ENCODE peak calls at places on chromosomes 13 and 19, in six cellular contexts. L is lower lobe of right lung, K is uterus, N is breast epithelium, H is tibial nerve, F is SK-N-SH. M is an unnamed sample.

GRCh38 chr19:19480688-19481087 is 34.7 kb downstream of the TSSK6 start:
- DNase-seq in L (no peak), K (no peak), N (no peak), H (no peak), F (no peak), M (no peak)

GRCh38 chr13:52848455-52849190 is at the start of gene PCDH8:
- DNase-seq in L (peak; percentile 47), K (no peak), N (no peak), H (peak; percentile 49), F (peak; percentile 93), M (peak; percentile 97)

GRCh38 chr19:48249502-48250014 is 6.2 kb downstream of the CARD8 start:
- DNase-seq in L (peak; percentile 75), K (no peak), N (no peak), H (peak; percentile 40), F (no peak), M (no peak)

GRCh38 chr13:104414771-104415170 is 1348.6 kb upstream of the SLC10A2 start:
- DNase-seq in L (no peak), K (no peak), N (no peak), H (no peak), F (no peak), M (no peak)

GRCh38 chr19:53123400-53123799 is 9.3 kb downstream of the ZNF415 start:
- DNase-seq in L (no peak), K (no peak), N (no peak), H (no peak), F (no peak), M (no peak)

GRCh38 chr13:91245283-91245682 is 102.2 kb upstream of the MIR17HG start:
- DNase-seq in L (no peak), K (no peak), N (no peak), H (no peak), F (no peak), M (no peak)

GRCh38 chr19:27742041-27742440 is 1470.9 kb downstream of the UQCRFS1 start:
- DNase-seq in L (no peak), K (no peak), N (no peak), H (no peak), F (no peak), M (peak; percentile 12)

GRCh38 chr13:44415815-44416214 is 42.2 kb downstream of the SERP2 start:
- DNase-seq in L (no peak), K (no peak), N (no peak), H (no peak), F (no peak), M (peak; percentile 65)

GRCh38 chr19:32877977-32878745 is 8.6 kb upstream of the SLC7A9 start:
- DNase-seq in L (no peak), K (no peak), N (no peak), H (no peak), F (no peak), M (no peak)

GRCh38 chr19:16814526-16815100 is 14.6 kb upstream of the SIN3B start:
- DNase-seq in L (no peak), K (no peak), N (no peak), H (no peak), F (no peak), M (no peak)

GRCh38 chr19:6135367-6135766 is at the start of gene ACSBG2:
- DNase-seq in L (no peak), K (no peak), N (no peak), H (no peak), F (no peak), M (no peak)
- H3K4me1 ChIP-seq in L (no peaks in the 10 kb centered on the region), K (no peaks in the 10 kb centered on the region), N (no peaks in the 10 kb centered on the region), H (no peaks in the 10 kb centered on the region), F (no peaks in the 10 kb centered on the region), M (no peaks in the 10 kb centered on the region)

DNA sequence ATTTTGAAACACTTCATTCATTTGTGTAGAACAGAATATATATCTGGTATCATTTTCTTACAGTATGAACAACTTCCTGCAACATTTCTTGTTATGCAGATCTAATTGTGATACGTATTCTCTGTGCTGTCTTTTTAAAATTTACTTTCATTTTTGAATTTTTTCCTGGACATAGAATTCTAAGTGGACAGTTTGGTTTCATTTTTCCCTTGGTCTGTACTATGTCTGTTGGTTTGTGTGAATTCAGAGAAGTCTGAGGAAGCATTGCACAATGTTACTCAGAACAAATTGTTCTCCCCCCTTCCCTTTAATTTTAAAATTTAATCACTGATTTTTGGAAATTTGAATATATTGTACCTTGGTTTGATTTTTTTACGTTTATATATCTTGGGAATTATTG is 352.5 kb upstream of the PCDH20 start:
- DNase-seq in L (no peak), K (no peak), N (no peak), H (no peak), F (no peak), M (no peak)
- H3K4me1 ChIP-seq in L (no peaks in the 10 kb centered on the region), K (no peaks in the 10 kb centered on the region), N (no peaks in the 10 kb centered on the region), H (no peaks in the 10 kb centered on the region), F (no peaks in the 10 kb centered on the region), M (peaks cover 6% of the 10 kb centered on the region)

DNA sequence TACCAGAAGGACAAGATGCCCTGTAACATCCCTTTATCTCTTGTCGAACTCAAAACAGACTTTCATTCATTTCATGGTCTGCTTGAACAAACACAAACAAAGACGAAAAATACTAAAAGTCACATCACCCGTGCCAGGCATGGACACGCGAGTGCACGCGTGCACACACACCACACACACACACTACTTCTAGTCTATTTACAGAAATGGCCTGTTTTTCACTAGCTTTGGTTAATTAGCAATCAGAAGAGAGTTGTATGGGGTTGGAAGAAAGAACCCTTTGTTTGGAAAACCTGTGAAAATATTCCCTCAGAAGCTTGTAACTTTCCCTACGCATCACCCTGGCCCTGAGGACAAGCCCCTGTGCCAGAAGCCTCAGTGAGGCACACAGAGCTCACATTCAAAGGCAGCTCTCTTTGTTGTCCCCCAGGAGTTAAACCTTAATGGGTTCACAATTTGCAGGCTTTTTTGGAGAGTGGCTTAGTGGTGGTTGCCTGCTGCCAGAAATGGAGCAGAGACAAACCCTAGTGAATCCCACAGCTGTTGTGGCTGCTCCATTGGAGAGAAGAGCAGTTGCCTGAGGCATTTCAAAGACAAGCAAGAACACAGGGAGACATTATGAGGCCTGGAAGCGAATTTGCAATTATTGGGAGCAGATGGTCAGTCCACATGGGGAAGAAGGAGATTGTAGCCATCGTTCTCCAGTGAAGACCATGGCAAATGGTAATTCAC is 55.9 kb downstream of the STARD13 start:
- DNase-seq in L (no peak), K (no peak), N (no peak), H (peak; percentile 30), F (peak; percentile 49), M (no peak)
- H3K4me1 ChIP-seq in L (peaks cover 59% of the 10 kb centered on the region), K (no peaks in the 10 kb centered on the region), N (peaks cover 19% of the 10 kb centered on the region), H (no peaks in the 10 kb centered on the region), F (peaks cover 17% of the 10 kb centered on the region), M (peaks cover 3% of the 10 kb centered on the region)

DNA sequence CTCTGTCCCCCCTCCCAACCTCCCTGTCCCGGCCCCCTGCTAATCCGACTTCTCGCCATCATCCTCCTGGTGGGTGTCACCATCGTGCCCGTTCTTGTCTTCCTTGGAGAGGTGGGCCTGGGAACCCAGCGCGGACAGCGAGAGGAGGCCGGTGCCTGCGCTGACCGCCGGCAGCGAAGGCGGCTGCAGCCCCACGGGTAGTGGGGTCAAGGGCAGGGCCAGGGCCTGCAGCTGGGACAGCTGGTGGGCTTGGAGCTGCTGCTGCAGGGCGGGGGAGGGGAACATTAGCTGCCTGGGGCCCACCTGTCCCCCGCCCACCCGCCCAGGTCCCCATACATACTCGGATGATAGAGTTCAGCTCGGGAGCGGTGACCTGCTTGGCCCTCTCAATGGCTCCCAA is 8.5 kb downstream of the TLE5 start:
- DNase-seq in L (peak; percentile 36), K (no peak), N (no peak), H (no peak), F (no peak), M (no peak)
- H3K4me1 ChIP-seq in L (peaks cover 37% of the 10 kb centered on the region), K (peaks cover 18% of the 10 kb centered on the region), N (peaks cover 43% of the 10 kb centered on the region), H (no peaks in the 10 kb centered on the region), F (no peaks in the 10 kb centered on the region), M (peaks cover 13% of the 10 kb centered on the region)

GRCh38 chr19:3053218-3053621 is 9.1 kb downstream of the TLE5 start:
- DNase-seq in L (peak; percentile 47), K (no peak), N (no peak), H (no peak), F (no peak), M (no peak)
- H3K4me1 ChIP-seq in L (peaks cover 35% of the 10 kb centered on the region), K (peaks cover 17% of the 10 kb centered on the region), N (peaks cover 38% of the 10 kb centered on the region), H (no peaks in the 10 kb centered on the region), F (no peaks in the 10 kb centered on the region), M (peaks cover 13% of the 10 kb centered on the region)

DNA sequence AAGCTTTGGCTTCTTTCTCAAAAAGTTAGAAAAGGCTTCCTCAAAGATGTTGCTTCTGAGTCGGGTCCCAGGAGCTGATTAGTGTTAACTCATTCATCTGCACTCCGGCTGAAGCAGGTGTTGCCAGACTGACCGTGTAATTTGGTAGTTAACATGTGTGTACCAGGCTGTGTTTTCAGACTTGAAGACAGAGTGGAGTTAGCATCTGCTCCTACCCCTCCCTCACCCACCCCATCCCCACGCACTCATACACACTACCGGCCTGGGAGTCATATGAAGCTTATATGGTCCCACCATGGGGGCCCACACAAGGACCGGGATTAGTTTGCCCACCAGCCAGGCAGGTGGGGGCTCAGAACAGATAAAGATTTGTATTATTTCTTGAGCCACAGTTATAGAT is 111.5 kb downstream of the DNAJC15 start:
- DNase-seq in L (no peak), K (no peak), N (no peak), H (no peak), F (no peak), M (no peak)
- H3K4me1 ChIP-seq in L (no peaks in the 10 kb centered on the region), K (no peaks in the 10 kb centered on the region), N (no peaks in the 10 kb centered on the region), H (no peaks in the 10 kb centered on the region), F (peaks cover 4% of the 10 kb centered on the region), M (no peaks in the 10 kb centered on the region)

DNA sequence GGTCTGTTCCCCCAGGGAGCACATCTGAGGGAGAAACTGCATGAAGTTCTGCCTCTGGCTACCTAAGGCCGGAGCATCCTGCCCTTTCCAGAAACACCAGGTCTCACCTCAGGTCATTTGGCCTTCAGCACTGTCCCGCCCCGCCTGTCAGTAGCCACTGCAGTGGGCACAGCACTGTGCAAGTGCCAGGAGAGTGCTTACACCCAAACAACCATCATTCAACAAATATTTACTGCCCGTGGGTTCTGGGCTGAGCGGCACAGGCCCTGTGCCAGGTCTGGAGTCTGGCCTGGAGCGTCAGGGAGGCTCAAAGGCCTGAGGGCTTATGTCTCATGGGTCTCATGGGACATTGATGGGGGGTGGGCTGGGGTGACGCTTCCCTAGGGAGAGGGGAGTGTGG is 2.8 kb downstream of the USF2 start:
- DNase-seq in L (no peak), K (no peak), N (no peak), H (no peak), F (no peak), M (no peak)
- H3K4me1 ChIP-seq in L (peaks cover 25% of the 10 kb centered on the region), K (peaks cover 4% of the 10 kb centered on the region), N (peaks cover 8% of the 10 kb centered on the region), H (no peaks in the 10 kb centered on the region), F (peaks cover 12% of the 10 kb centered on the region), M (no peaks in the 10 kb centered on the region)

DNA sequence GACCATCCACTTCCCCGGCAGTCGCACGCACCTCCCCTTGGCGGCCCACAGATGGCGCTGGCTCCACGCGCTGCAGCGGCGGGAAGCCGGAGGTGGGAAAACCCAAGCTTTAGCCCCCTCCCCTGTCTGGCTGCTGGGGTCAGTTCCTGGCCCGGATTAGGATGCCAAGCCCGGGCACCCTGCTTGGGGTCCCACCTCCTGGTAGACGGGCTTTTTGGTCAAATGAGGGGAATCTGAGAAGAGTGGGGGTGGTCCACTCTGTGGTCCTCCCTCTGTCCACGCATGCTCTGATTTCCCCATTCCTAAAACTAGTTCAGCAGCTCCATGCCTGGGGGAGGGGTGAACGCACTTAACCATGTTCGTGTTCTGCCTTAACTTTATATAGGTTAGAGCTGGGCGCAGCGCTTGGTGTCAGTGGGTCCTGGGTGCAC is 8.1 kb upstream of the ADGRE2 start:
- DNase-seq in L (peak; percentile 63), K (no peak), N (no peak), H (no peak), F (peak; percentile 65), M (peak; percentile 87)
- H3K4me1 ChIP-seq in L (peaks cover 4% of the 10 kb centered on the region), K (no peaks in the 10 kb centered on the region), N (no peaks in the 10 kb centered on the region), H (no peaks in the 10 kb centered on the region), F (no peaks in the 10 kb centered on the region), M (no peaks in the 10 kb centered on the region)

M was measured in endodermal cell.